ENCODE peak calls at places on chromosomes 13 and 19, in six cellular contexts. One of them, this sample, is unnamed.
A peak's percentile ranks its signal among the peaks of the same experiment; 100 is the strongest.

GRCh38 chr13:102487330-102487729 is 85.5 kb upstream of the FGF14 start:
- DNase-seq in tibial artery: no peak
- DNase-seq in HTR-8/SVneo: no peak
- DNase-seq in bronchial epithelial cell: no peak
- DNase-seq in NCI-H1105 treated with DMSO at 0.1 percent for 48 hours: peak; percentile 30
- DNase-seq in neural progenitor cell: no peak
- DNase-seq in this sample: no peak

GRCh38 chr19:48842744-48843162 is 6.5 kb upstream of the HSD17B14 start:
- DNase-seq in bronchial epithelial cell: peak; percentile 36
- DNase-seq in NCI-H1105 treated with DMSO at 0.1 percent for 48 hours: peak; percentile 55
- DNase-seq in tibial artery: no peak
- DNase-seq in neural progenitor cell: peak; percentile 82
- DNase-seq in HTR-8/SVneo: peak; percentile 61
- DNase-seq in this sample: peak; percentile 87

GRCh38 chr13:113971471-113972231 is 2.2 kb downstream of the C13orf46 start:
- DNase-seq in neural progenitor cell: no peak
- DNase-seq in NCI-H1105 treated with DMSO at 0.1 percent for 48 hours: no peak
- DNase-seq in bronchial epithelial cell: no peak
- DNase-seq in HTR-8/SVneo: no peak
- DNase-seq in tibial artery: peak; percentile 55
- DNase-seq in this sample: no peak

GRCh38 chr19:57305056-57305455 is 15.2 kb upstream of the ZNF543 start:
- DNase-seq in bronchial epithelial cell: peak; percentile 84
- DNase-seq in tibial artery: no peak
- DNase-seq in HTR-8/SVneo: no peak
- DNase-seq in NCI-H1105 treated with DMSO at 0.1 percent for 48 hours: no peak
- DNase-seq in neural progenitor cell: no peak
- DNase-seq in this sample: no peak

GRCh38 chr19:11261902-11262839 is at the start of gene DOCK6:
- DNase-seq in HTR-8/SVneo: peak; percentile 41
- DNase-seq in neural progenitor cell: peak; percentile 80
- DNase-seq in NCI-H1105 treated with DMSO at 0.1 percent for 48 hours: no peak
- DNase-seq in bronchial epithelial cell: no peak
- DNase-seq in tibial artery: no peak
- DNase-seq in this sample: peak; percentile 84

GRCh38 chr13:99847318-99847750 is 124.2 kb downstream of the ZIC5 start:
- DNase-seq in tibial artery: no peak
- DNase-seq in HTR-8/SVneo: no peak
- DNase-seq in neural progenitor cell: no peak
- DNase-seq in NCI-H1105 treated with DMSO at 0.1 percent for 48 hours: peak; percentile 50
- DNase-seq in bronchial epithelial cell: no peak
- DNase-seq in this sample: peak; percentile 13

GRCh38 chr13:107202371-107203023 is 634.6 kb upstream of the ARGLU1 start:
- DNase-seq in HTR-8/SVneo: no peak
- DNase-seq in neural progenitor cell: no peak
- DNase-seq in bronchial epithelial cell: peak; percentile 60
- DNase-seq in tibial artery: no peak
- DNase-seq in NCI-H1105 treated with DMSO at 0.1 percent for 48 hours: no peak
- DNase-seq in this sample: peak; percentile 57

GRCh38 chr13:95509521-95510315 is 42.8 kb upstream of the CLDN10 start:
- DNase-seq in NCI-H1105 treated with DMSO at 0.1 percent for 48 hours: no peak
- DNase-seq in neural progenitor cell: no peak
- DNase-seq in tibial artery: no peak
- DNase-seq in HTR-8/SVneo: peak; percentile 12
- DNase-seq in bronchial epithelial cell: peak; percentile 88
- DNase-seq in this sample: no peak

GRCh38 chr13:33355470-33355869 is 69.9 kb upstream of the STARD13 start:
- DNase-seq in bronchial epithelial cell: no peak
- DNase-seq in neural progenitor cell: no peak
- DNase-seq in NCI-H1105 treated with DMSO at 0.1 percent for 48 hours: no peak
- DNase-seq in HTR-8/SVneo: no peak
- DNase-seq in tibial artery: no peak
- DNase-seq in this sample: no peak

GRCh38 chr19:51394045-51394836 is 3.9 kb upstream of the C19orf84 start:
- DNase-seq in tibial artery: peak; percentile 94
- DNase-seq in bronchial epithelial cell: peak; percentile 96
- DNase-seq in neural progenitor cell: peak; percentile 100
- DNase-seq in HTR-8/SVneo: peak; percentile 96
- DNase-seq in NCI-H1105 treated with DMSO at 0.1 percent for 48 hours: no peak
- DNase-seq in this sample: peak; percentile 99

GRCh38 chr13:112688560-112689497 is 1.0 kb upstream of the ATP11A start:
- DNase-seq in tibial artery: peak; percentile 66
- DNase-seq in neural progenitor cell: peak; percentile 58
- DNase-seq in NCI-H1105 treated with DMSO at 0.1 percent for 48 hours: no peak
- DNase-seq in HTR-8/SVneo: no peak
- DNase-seq in bronchial epithelial cell: no peak
- DNase-seq in this sample: no peak

GRCh38 chr13:113275387-113275786 is 21.7 kb upstream of the LAMP1 start:
- DNase-seq in NCI-H1105 treated with DMSO at 0.1 percent for 48 hours: peak; percentile 56
- DNase-seq in tibial artery: no peak
- DNase-seq in bronchial epithelial cell: peak; percentile 65
- DNase-seq in neural progenitor cell: peak; percentile 61
- DNase-seq in HTR-8/SVneo: peak; percentile 42
- DNase-seq in this sample: peak; percentile 71

GRCh38 chr19:43372462-43372861 is 19.0 kb downstream of the CD177 start:
- DNase-seq in bronchial epithelial cell: peak; percentile 58
- DNase-seq in neural progenitor cell: no peak
- DNase-seq in tibial artery: no peak
- DNase-seq in NCI-H1105 treated with DMSO at 0.1 percent for 48 hours: no peak
- DNase-seq in HTR-8/SVneo: no peak
- DNase-seq in this sample: no peak

GRCh38 chr19:49549045-49549444 is 21.2 kb downstream of the RCN3 start:
- DNase-seq in neural progenitor cell: no peak
- DNase-seq in tibial artery: no peak
- DNase-seq in bronchial epithelial cell: no peak
- DNase-seq in HTR-8/SVneo: no peak
- DNase-seq in NCI-H1105 treated with DMSO at 0.1 percent for 48 hours: no peak
- DNase-seq in this sample: no peak

GRCh38 chr13:64640002-64640401 is 2590.1 kb downstream of the PCDH9 start:
- DNase-seq in bronchial epithelial cell: peak; percentile 62
- DNase-seq in HTR-8/SVneo: no peak
- DNase-seq in NCI-H1105 treated with DMSO at 0.1 percent for 48 hours: peak; percentile 45
- DNase-seq in tibial artery: no peak
- DNase-seq in neural progenitor cell: no peak
- DNase-seq in this sample: no peak

GRCh38 chr13:72645521-72645920 is 81.9 kb downstream of the MZT1 start:
- DNase-seq in NCI-H1105 treated with DMSO at 0.1 percent for 48 hours: no peak
- DNase-seq in bronchial epithelial cell: no peak
- DNase-seq in HTR-8/SVneo: no peak
- DNase-seq in neural progenitor cell: no peak
- DNase-seq in tibial artery: no peak
- DNase-seq in this sample: no peak

GRCh38 chr19:54517483-54517882 is 14.9 kb downstream of the LAIR2 start:
- DNase-seq in tibial artery: no peak
- DNase-seq in neural progenitor cell: peak; percentile 60
- DNase-seq in NCI-H1105 treated with DMSO at 0.1 percent for 48 hours: no peak
- DNase-seq in HTR-8/SVneo: peak; percentile 49
- DNase-seq in bronchial epithelial cell: peak; percentile 16
- DNase-seq in this sample: peak; percentile 92

GRCh38 chr13:106349080-106349841 is 186.2 kb downstream of the EFNB2 start:
- DNase-seq in bronchial epithelial cell: peak; percentile 85
- DNase-seq in NCI-H1105 treated with DMSO at 0.1 percent for 48 hours: peak; percentile 92
- DNase-seq in HTR-8/SVneo: no peak
- DNase-seq in neural progenitor cell: peak; percentile 71
- DNase-seq in tibial artery: no peak
- DNase-seq in this sample: peak; percentile 70

This sample was measured in left kidney.